ENCODE peak calls at places on chromosomes 5 and 9, in ten cellular contexts. X is SK-N-DZ; H is amniotic stem cell; T is NCI-H2029 treated with DMSO at 0.1 percent for 48 hours; U is NAMALWA; J is Jurkat, Clone E6-1; Y is cardiac fibroblast; G is substantia nigra; I is H4; W is activated naive CD4-positive, alpha-beta T cell treated with anti-CD3 and anti-CD28 coated beads, Interleukin-2, amount 10 ng/mL, durations not matched to agents 7 days and 5 days. O is an unnamed sample.

GRCh38 chr5:52893105-52893504 is 96.0 kb upstream of the ITGA2 start:
- DNase-seq in J (no peak), U (no peak), I (no peak), H (peak), X (no peak), W (no peak), G (no peak), T (no peak), Y (peak), O (no peak)

GRCh38 chr5:1011226-1011631 is 2.6 kb downstream of the NKD2 start:
- DNase-seq in G (no peak), I (peak), T (peak), J (peak), X (no peak), H (no peak), Y (no peak), W (peak), U (peak), O (peak)

GRCh38 chr5:33890633-33891032 is 1.2 kb downstream of the ADAMTS12 start:
- DNase-seq in G (no peak), J (no peak), T (no peak), U (no peak), I (peak), Y (peak), H (no peak), W (no peak), X (peak), O (no peak)

GRCh38 chr5:160278356-160278755 is 34.0 kb downstream of the CCNJL start:
- DNase-seq in J (no peak), I (no peak), G (no peak), W (no peak), X (no peak), U (no peak), H (no peak), Y (no peak), T (no peak), O (no peak)

GRCh38 chr5:139711852-139712171 is 63.7 kb downstream of the CXXC5 start:
- DNase-seq in G (peak), J (no peak), W (no peak), H (no peak), T (no peak), Y (no peak), I (no peak), X (no peak), U (peak), O (no peak)

GRCh38 chr5:172085738-172086137 is 79.3 kb upstream of the FBXW11 start:
- DNase-seq in G (no peak), H (no peak), X (no peak), U (no peak), J (no peak), W (no peak), T (no peak), I (no peak), Y (no peak), O (no peak)

GRCh38 chr5:121967187-121967586 is 5.4 kb downstream of the SRFBP1 start:
- DNase-seq in G (no peak), H (peak), Y (peak), U (peak), X (no peak), T (no peak), J (no peak), I (no peak), W (no peak), O (no peak)

GRCh38 chr9:118522093-118523028 is 818.2 kb downstream of the TLR4 start:
- DNase-seq in T (peak), I (peak), J (peak), G (no peak), X (peak), Y (peak), W (peak), H (peak), U (peak), O (peak)

GRCh38 chr5:32319392-32319791 is 6.7 kb upstream of the MTMR12 start:
- DNase-seq in G (no peak), U (no peak), J (no peak), H (no peak), I (no peak), W (no peak), T (no peak), Y (no peak), X (no peak), O (no peak)

GRCh38 chr5:64074533-64074932 is 91.1 kb upstream of the RNF180 start:
- DNase-seq in W (no peak), I (peak), G (no peak), U (peak), T (no peak), X (peak), H (no peak), Y (peak), J (peak), O (no peak)

GRCh38 chr9:95465115-95465514 is 51.7 kb downstream of the PTCH1 start:
- DNase-seq in Y (no peak), X (no peak), J (no peak), I (no peak), H (no peak), G (no peak), T (no peak), W (no peak), U (no peak), O (no peak)

GRCh38 chr5:135916638-135917263 is 21.1 kb upstream of the IL9 start:
- DNase-seq in G (no peak), I (no peak), W (no peak), U (no peak), J (peak), X (no peak), H (no peak), Y (no peak), T (no peak), O (no peak)

GRCh38 chr9:13443380-13444271 is 164.1 kb upstream of the MPDZ start:
- DNase-seq in U (no peak), T (no peak), X (no peak), W (no peak), J (no peak), I (no peak), G (peak), Y (no peak), H (no peak), O (no peak)

GRCh38 chr9:117412841-117413240 is 2.0 kb downstream of the ASTN2 start:
- DNase-seq in H (no peak), T (no peak), W (no peak), U (no peak), Y (no peak), I (no peak), J (no peak), X (no peak), G (no peak), O (no peak)

GRCh38 chr5:110802998-110803397 is 64.2 kb downstream of the SLC25A46 start:
- DNase-seq in X (no peak), J (no peak), G (no peak), I (no peak), Y (no peak), U (no peak), W (no peak), T (no peak), H (no peak), O (no peak)

GRCh38 chr9:80649496-80649895 is 1039.9 kb downstream of the TLE1 start:
- DNase-seq in W (no peak), I (no peak), G (no peak), X (no peak), Y (no peak), J (no peak), U (no peak), T (no peak), H (no peak), O (no peak)

GRCh38 chr5:141529873-141530272 is 41.0 kb downstream of the PCDHGC5 start:
- DNase-seq in Y (no peak), X (no peak), U (peak), H (no peak), W (no peak), I (no peak), T (no peak), G (no peak), J (no peak), O (no peak)

GRCh38 chr9:34403554-34404380 is 27.1 kb upstream of the MYORG start:
- DNase-seq in H (peak), U (peak), W (peak), X (peak), Y (peak), T (peak), I (peak), G (peak), J (peak), O (no peak)

GRCh38 chr9:124440786-124441185 is 9.5 kb upstream of the ADGRD2 start:
- DNase-seq in X (no peak), I (no peak), T (no peak), H (no peak), W (no peak), Y (no peak), G (no peak), J (no peak), U (no peak), O (no peak)

GRCh38 chr9:113343732-113344231 is 3.7 kb upstream of the WDR31 start:
- DNase-seq in T (peak), W (no peak), H (no peak), I (peak), G (peak), U (peak), J (peak), X (peak), Y (peak), O (peak)

GRCh38 chr5:94240616-94241287 is 377.7 kb downstream of the KIAA0825 start:
- DNase-seq in T (no peak), Y (peak), U (no peak), W (no peak), X (no peak), G (no peak), H (no peak), I (no peak), J (no peak), O (no peak)